ENCODE peak calls at places on chromosome 9, in four cellular contexts. One of them, this sample, is unnamed.

GRCh38 chr9:97563458-97564135 is 62.1 kb downstream of the TMOD1 start:
- DNase-seq in left lung: no peak
- DNase-seq in CD8-positive, alpha-beta T cell: no peak
- DNase-seq in heart right ventricle: no peak
- DNase-seq in this sample: no peak

GRCh38 chr9:101311759-101312420 is 72.9 kb downstream of the BAAT start:
- DNase-seq in heart right ventricle: no peak
- DNase-seq in left lung: no peak
- DNase-seq in CD8-positive, alpha-beta T cell: no peak
- DNase-seq in this sample: no peak

GRCh38 chr9:122128432-122129343 is 30.9 kb downstream of the NDUFA8 start:
- DNase-seq in left lung: no peak
- DNase-seq in heart right ventricle: peak
- DNase-seq in CD8-positive, alpha-beta T cell: peak
- DNase-seq in this sample: no peak

GRCh38 chr9:13478235-13478634 is 198.7 kb upstream of the MPDZ start:
- DNase-seq in CD8-positive, alpha-beta T cell: no peak
- DNase-seq in left lung: no peak
- DNase-seq in heart right ventricle: no peak
- DNase-seq in this sample: no peak

GRCh38 chr9:14313951-14314423 is at the start of gene NFIB:
- DNase-seq in left lung: peak
- DNase-seq in CD8-positive, alpha-beta T cell: no peak
- DNase-seq in heart right ventricle: peak
- DNase-seq in this sample: no peak

GRCh38 chr9:134717793-134718645 is 76.4 kb downstream of the COL5A1 start:
- DNase-seq in left lung: no peak
- DNase-seq in CD8-positive, alpha-beta T cell: no peak
- DNase-seq in heart right ventricle: no peak
- DNase-seq in this sample: no peak

GRCh38 chr9:72929542-72929941 is 23.3 kb downstream of the ALDH1A1 start:
- DNase-seq in heart right ventricle: no peak
- DNase-seq in CD8-positive, alpha-beta T cell: no peak
- DNase-seq in left lung: no peak
- DNase-seq in this sample: no peak

GRCh38 chr9:110939573-110939972 is 98.7 kb downstream of the LPAR1 start:
- DNase-seq in CD8-positive, alpha-beta T cell: no peak
- DNase-seq in left lung: no peak
- DNase-seq in heart right ventricle: no peak
- DNase-seq in this sample: no peak

GRCh38 chr9:114385412-114386181 is 2.2 kb downstream of the AKNA start:
- DNase-seq in CD8-positive, alpha-beta T cell: peak
- DNase-seq in left lung: peak
- DNase-seq in heart right ventricle: peak
- DNase-seq in this sample: peak

GRCh38 chr9:123320814-123321213 is 35.2 kb upstream of the CRB2 start:
- DNase-seq in left lung: no peak
- DNase-seq in CD8-positive, alpha-beta T cell: no peak
- DNase-seq in heart right ventricle: no peak
- DNase-seq in this sample: no peak

GRCh38 chr9:106994463-106994862 is 131.5 kb downstream of the ZNF462 start:
- DNase-seq in heart right ventricle: no peak
- DNase-seq in CD8-positive, alpha-beta T cell: no peak
- DNase-seq in left lung: no peak
- DNase-seq in this sample: no peak

GRCh38 chr9:99490736-99491135 is 268.7 kb downstream of the SEC61B start:
- DNase-seq in left lung: no peak
- DNase-seq in heart right ventricle: no peak
- DNase-seq in CD8-positive, alpha-beta T cell: no peak
- DNase-seq in this sample: no peak

GRCh38 chr9:18564018-18564880 is 90.3 kb downstream of the ADAMTSL1 start:
- DNase-seq in left lung: peak
- DNase-seq in CD8-positive, alpha-beta T cell: no peak
- DNase-seq in heart right ventricle: no peak
- DNase-seq in this sample: no peak

GRCh38 chr9:134063088-134063875 is 4.5 kb downstream of the BRD3 start:
- DNase-seq in CD8-positive, alpha-beta T cell: no peak
- DNase-seq in heart right ventricle: no peak
- DNase-seq in left lung: no peak
- DNase-seq in this sample: no peak

GRCh38 chr9:33289501-33289900 is 815 bp upstream of the NFX1 start:
- DNase-seq in CD8-positive, alpha-beta T cell: peak
- DNase-seq in heart right ventricle: peak
- DNase-seq in left lung: no peak
- DNase-seq in this sample: peak

GRCh38 chr9:132288371-132288770 is 66.4 kb downstream of the SETX start:
- DNase-seq in heart right ventricle: no peak
- DNase-seq in left lung: no peak
- DNase-seq in CD8-positive, alpha-beta T cell: no peak
- DNase-seq in this sample: no peak

GRCh38 chr9:134641173-134641985 is at the start of gene COL5A1:
- DNase-seq in CD8-positive, alpha-beta T cell: peak
- DNase-seq in heart right ventricle: peak
- DNase-seq in left lung: peak
- DNase-seq in this sample: peak

GRCh38 chr9:125750656-125751035 is 3.5 kb downstream of the PBX3 start:
- DNase-seq in CD8-positive, alpha-beta T cell: no peak
- DNase-seq in heart right ventricle: no peak
- DNase-seq in left lung: no peak
- DNase-seq in this sample: no peak

GRCh38 chr9:124137944-124138335 is 119.8 kb upstream of the NEK6 start:
- DNase-seq in left lung: no peak
- DNase-seq in CD8-positive, alpha-beta T cell: no peak
- DNase-seq in heart right ventricle: no peak
- DNase-seq in this sample: no peak

GRCh38 chr9:121975801-121976277 is 117.3 kb downstream of the TTLL11 start:
- DNase-seq in heart right ventricle: no peak
- DNase-seq in left lung: no peak
- DNase-seq in CD8-positive, alpha-beta T cell: no peak
- DNase-seq in this sample: no peak

GRCh38 chr9:131676431-131676972 is 63.4 kb downstream of the RAPGEF1 start:
- DNase-seq in heart right ventricle: no peak
- DNase-seq in CD8-positive, alpha-beta T cell: peak
- DNase-seq in left lung: no peak
- DNase-seq in this sample: no peak

GRCh38 chr9:81351166-81351565 is 338.2 kb downstream of the TLE1 start:
- DNase-seq in heart right ventricle: no peak
- DNase-seq in CD8-positive, alpha-beta T cell: no peak
- DNase-seq in left lung: no peak
- DNase-seq in this sample: no peak

GRCh38 chr9:112445196-112445595 is 41.4 kb upstream of the KIAA1958 start:
- DNase-seq in CD8-positive, alpha-beta T cell: no peak
- DNase-seq in heart right ventricle: no peak
- DNase-seq in left lung: no peak
- DNase-seq in this sample: no peak

GRCh38 chr9:107000218-107000617 is 137.3 kb downstream of the ZNF462 start:
- DNase-seq in heart right ventricle: no peak
- DNase-seq in CD8-positive, alpha-beta T cell: no peak
- DNase-seq in left lung: no peak
- DNase-seq in this sample: no peak

GRCh38 chr9:121085661-121086060 is 10.9 kb downstream of the CNTRL start:
- DNase-seq in left lung: no peak
- DNase-seq in heart right ventricle: no peak
- DNase-seq in CD8-positive, alpha-beta T cell: no peak
- DNase-seq in this sample: no peak

GRCh38 chr9:114910541-114910940 is 19.9 kb downstream of the TNFSF8 start:
- DNase-seq in heart right ventricle: no peak
- DNase-seq in left lung: no peak
- DNase-seq in CD8-positive, alpha-beta T cell: no peak
- DNase-seq in this sample: no peak

GRCh38 chr9:81980568-81980967 is 8.0 kb upstream of the SPATA31D1 start:
- DNase-seq in left lung: no peak
- DNase-seq in heart right ventricle: no peak
- DNase-seq in CD8-positive, alpha-beta T cell: no peak
- DNase-seq in this sample: no peak

GRCh38 chr9:97900738-97901565 is 21.3 kb downstream of the TRMO start:
- DNase-seq in left lung: no peak
- DNase-seq in CD8-positive, alpha-beta T cell: no peak
- DNase-seq in heart right ventricle: no peak
- DNase-seq in this sample: no peak

GRCh38 chr9:35942286-35942685 is 15.7 kb downstream of the OR2S2 start:
- DNase-seq in CD8-positive, alpha-beta T cell: no peak
- DNase-seq in left lung: no peak
- DNase-seq in heart right ventricle: no peak
- DNase-seq in this sample: no peak

GRCh38 chr9:115649991-115650472 is 503.6 kb upstream of the PAPPA start:
- DNase-seq in left lung: no peak
- DNase-seq in CD8-positive, alpha-beta T cell: no peak
- DNase-seq in heart right ventricle: peak
- DNase-seq in this sample: peak

GRCh38 chr9:121282309-121283071 is 14.5 kb downstream of the GSN start:
- DNase-seq in heart right ventricle: no peak
- DNase-seq in left lung: no peak
- DNase-seq in CD8-positive, alpha-beta T cell: no peak
- DNase-seq in this sample: peak

GRCh38 chr9:123424131-123424530 is 68.1 kb downstream of the CRB2 start:
- DNase-seq in CD8-positive, alpha-beta T cell: no peak
- DNase-seq in heart right ventricle: peak
- DNase-seq in left lung: no peak
- DNase-seq in this sample: no peak

GRCh38 chr9:133226219-133227171 is 17.4 kb upstream of the OBP2B start:
- DNase-seq in left lung: no peak
- DNase-seq in CD8-positive, alpha-beta T cell: no peak
- DNase-seq in heart right ventricle: no peak
- DNase-seq in this sample: no peak

GRCh38 chr9:129640086-129640870 is 1.7 kb downstream of the ASB6 start:
- DNase-seq in CD8-positive, alpha-beta T cell: no peak
- DNase-seq in heart right ventricle: no peak
- DNase-seq in left lung: peak
- DNase-seq in this sample: peak
- H3K27ac ChIP-seq in CD8-positive, alpha-beta T cell: no peak
- H3K27ac ChIP-seq in heart right ventricle: no peak
- H3K27ac ChIP-seq in left lung: no peak
- H3K27ac ChIP-seq in this sample: peak

DNA sequence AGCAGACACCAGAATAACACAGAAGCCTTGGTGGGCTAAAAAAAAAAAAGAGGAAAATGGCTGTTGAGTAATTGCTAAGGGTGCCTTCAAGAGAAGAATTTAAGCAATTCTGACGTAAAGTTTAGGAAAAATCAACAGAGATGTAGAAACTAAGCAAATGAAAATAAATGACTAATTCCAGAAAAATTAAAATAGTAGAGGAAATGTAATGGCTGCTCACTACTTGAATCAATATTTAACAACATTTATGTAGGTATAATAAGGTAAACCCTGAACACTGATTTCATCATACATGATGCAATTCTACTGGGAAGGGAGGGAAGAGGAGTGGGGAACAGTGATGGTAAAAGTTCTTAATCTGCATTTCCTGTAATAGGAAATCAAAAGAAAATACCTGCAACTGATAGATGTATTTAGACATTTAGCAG is 41.4 kb downstream of the PUM3 start:
- DNase-seq in left lung: no peak
- DNase-seq in CD8-positive, alpha-beta T cell: no peak
- DNase-seq in heart right ventricle: no peak
- DNase-seq in this sample: no peak
- H3K27ac ChIP-seq in left lung: peak
- H3K27ac ChIP-seq in CD8-positive, alpha-beta T cell: no peak
- H3K27ac ChIP-seq in heart right ventricle: no peak
- H3K27ac ChIP-seq in this sample: no peak

DNA sequence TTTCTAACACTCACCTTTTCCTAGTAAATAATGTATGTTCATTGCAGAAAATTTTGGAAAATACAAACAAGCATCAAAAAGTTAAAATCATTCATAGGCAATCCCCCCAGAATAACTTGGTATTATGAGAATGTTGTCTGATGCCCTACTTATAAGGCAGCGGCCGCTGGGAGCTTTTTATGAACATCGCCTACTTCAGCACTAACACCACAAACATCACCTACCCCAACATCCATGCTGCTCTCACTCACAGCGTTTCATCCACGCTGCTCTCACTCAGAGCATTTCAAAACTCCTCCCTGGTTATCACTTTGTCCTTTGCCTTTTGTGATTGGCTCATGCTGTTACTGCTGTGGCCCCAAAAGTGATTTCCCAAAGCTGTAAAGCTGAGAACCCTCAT is 25.4 kb downstream of the SHC3 start:
- DNase-seq in left lung: no peak
- DNase-seq in CD8-positive, alpha-beta T cell: no peak
- DNase-seq in heart right ventricle: no peak
- DNase-seq in this sample: no peak
- H3K27ac ChIP-seq in left lung: no peak
- H3K27ac ChIP-seq in CD8-positive, alpha-beta T cell: no peak
- H3K27ac ChIP-seq in heart right ventricle: no peak
- H3K27ac ChIP-seq in this sample: no peak

DNA sequence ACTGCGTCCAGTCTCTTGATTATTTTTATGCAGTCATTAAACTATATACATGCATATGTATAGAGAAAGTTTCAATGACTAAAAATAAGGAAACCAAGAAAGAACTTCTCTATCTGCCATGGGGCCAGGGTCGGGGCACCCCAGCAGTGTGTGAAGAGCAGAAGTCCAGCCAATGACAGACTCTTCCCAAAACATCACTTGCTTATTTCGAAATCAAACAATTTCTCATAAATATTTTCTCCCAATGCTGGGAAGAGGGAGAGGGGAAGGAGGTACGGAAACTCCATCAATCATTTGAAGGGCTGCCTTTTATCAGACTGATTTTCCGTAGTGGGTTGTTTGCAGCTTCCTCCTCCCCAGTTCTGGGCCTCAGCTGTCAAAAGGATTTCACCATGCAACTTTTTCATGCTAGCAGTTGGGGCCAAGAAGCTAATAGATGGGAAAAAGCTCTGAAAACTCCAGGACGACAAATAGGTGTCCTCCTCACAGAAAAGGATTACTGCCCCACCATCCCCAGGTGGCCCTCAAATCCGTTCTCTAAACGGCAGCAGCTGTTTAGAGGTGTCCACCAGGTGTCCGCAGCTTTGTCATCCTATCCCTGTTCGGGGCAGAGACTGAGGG is 617 bp upstream of the FPGS start:
- DNase-seq in left lung: no peak
- DNase-seq in CD8-positive, alpha-beta T cell: no peak
- DNase-seq in heart right ventricle: no peak
- DNase-seq in this sample: no peak
- H3K27ac ChIP-seq in left lung: peak
- H3K27ac ChIP-seq in CD8-positive, alpha-beta T cell: peak
- H3K27ac ChIP-seq in heart right ventricle: peak
- H3K27ac ChIP-seq in this sample: peak

DNA sequence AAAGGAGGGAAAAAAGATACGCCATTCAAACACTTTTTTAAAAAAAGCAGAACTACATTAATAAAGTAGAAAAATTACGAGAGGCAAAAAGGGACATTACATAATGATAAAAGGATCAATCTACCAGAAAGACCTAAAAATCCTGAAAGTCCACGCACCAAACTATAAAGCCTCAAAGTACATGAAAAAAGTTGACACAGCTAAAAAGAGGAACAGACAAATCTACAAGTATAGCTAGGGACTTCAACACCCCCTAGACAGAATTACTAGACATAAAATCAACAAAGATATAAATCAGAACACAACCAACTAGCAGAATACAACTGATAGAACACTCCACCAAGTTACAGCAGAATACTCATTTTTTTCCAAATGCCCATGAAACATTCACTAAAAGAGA is 11.1 kb downstream of the CAMSAP1 start:
- DNase-seq in heart right ventricle: no peak
- DNase-seq in CD8-positive, alpha-beta T cell: no peak
- DNase-seq in left lung: no peak
- DNase-seq in this sample: no peak
- H3K27ac ChIP-seq in heart right ventricle: no peak
- H3K27ac ChIP-seq in CD8-positive, alpha-beta T cell: no peak
- H3K27ac ChIP-seq in left lung: no peak
- H3K27ac ChIP-seq in this sample: no peak

This sample was measured in caudate nucleus.